ENCODE peak calls at places on chromosome 21, in nine cellular contexts. O, Y, F, R, T, B, E, D and C are unnamed samples.

GRCh38 chr21:34074283-34075098 is 1.1 kb downstream of the MRPS6 start:
- DNase-seq in R (peak; percentile 38), F (no peak), Y (peak; percentile 8), O (no peak), B (no peak), D (no peak), T (no peak), E (no peak), C (peak; percentile 56)

GRCh38 chr21:21801921-21802320 is 803.7 kb downstream of the NCAM2 start:
- DNase-seq in T (no peak), Y (no peak), E (no peak), B (no peak), D (no peak), R (no peak), O (no peak), F (no peak), C (no peak)

GRCh38 chr21:30345014-30345413 is 3.4 kb downstream of the KRTAP23-1 start:
- DNase-seq in E (no peak), R (no peak), T (no peak), B (no peak), O (no peak), Y (no peak), F (no peak), D (no peak), C (no peak)

GRCh38 chr21:42855937-42856335 is 23.4 kb downstream of the WDR4 start:
- DNase-seq in O (no peak), E (no peak), Y (no peak), F (no peak), R (no peak), D (no peak), B (no peak), T (no peak), C (no peak)

GRCh38 chr21:41326414-41327080 is 9.9 kb downstream of the FAM3B start:
- DNase-seq in R (no peak), F (no peak), Y (no peak), D (no peak), O (no peak), E (no peak), T (peak; percentile 4), B (no peak), C (no peak)

GRCh38 chr21:46326110-46326703 is 2.3 kb downstream of the PCNT start:
- DNase-seq in B (no peak), Y (no peak), R (no peak), F (no peak), O (no peak), D (no peak), E (no peak), T (no peak), C (no peak)

GRCh38 chr21:16194851-16195251 is 465.1 kb downstream of the USP25 start:
- DNase-seq in T (no peak), E (no peak), Y (peak; percentile 16), D (no peak), R (no peak), B (no peak), F (no peak), O (no peak), C (no peak)

GRCh38 chr21:45554477-45555175 is 12.4 kb upstream of the SLC19A1 start:
- DNase-seq in O (peak; percentile 85), D (peak; percentile 94), E (peak; percentile 64), T (peak; percentile 60), F (peak; percentile 78), Y (peak; percentile 88), B (peak; percentile 72), R (peak; percentile 88), C (peak; percentile 63)

GRCh38 chr21:42513985-42514882 is 582 bp downstream of the SLC37A1 start:
- DNase-seq in O (peak; percentile 57), B (no peak), F (peak; percentile 32), D (no peak), T (no peak), Y (peak; percentile 39), E (peak; percentile 42), R (peak; percentile 82), C (peak; percentile 54)

GRCh38 chr21:44681861-44682579 is at the start of gene KRTAP12-1:
- DNase-seq in E (no peak), D (no peak), R (no peak), B (no peak), O (no peak), F (no peak), Y (no peak), T (no peak), C (no peak)

GRCh38 chr21:31918250-31918775 is 45.5 kb downstream of the HUNK start:
- DNase-seq in B (no peak), D (no peak), Y (no peak), E (no peak), R (no peak), F (no peak), T (no peak), O (no peak), C (no peak)

GRCh38 chr21:38905751-38906150 is 100.0 kb downstream of the ETS2 start:
- DNase-seq in B (no peak), Y (no peak), T (no peak), D (no peak), O (no peak), R (no peak), F (no peak), E (no peak), C (no peak)

GRCh38 chr21:35273331-35273730 is 224.2 kb upstream of the RUNX1 start:
- DNase-seq in B (no peak), E (no peak), T (no peak), R (peak; percentile 47), F (no peak), D (no peak), Y (no peak), O (no peak), C (no peak)

GRCh38 chr21:45923146-45923545 is 58.4 kb upstream of the COL6A1 start:
- DNase-seq in E (peak; percentile 55), D (peak; percentile 91), O (peak; percentile 38), F (peak; percentile 24), B (peak; percentile 37), R (peak; percentile 39), T (peak; percentile 50), Y (peak; percentile 71), C (no peak)